ENCODE peak calls at places on chromosomes 4 and X, in six cellular contexts. H is IMR-90, B is mesendoderm, F is mesenchymal stem cell, O is H1, U is trophoblast cell. L is an unnamed sample.

GRCh38 chrX:20378291-20378920 is 111.7 kb upstream of the RPS6KA3 start:
- DNase-seq in U (no peak), H (peak; percentile 31), F (peak; percentile 7), O (no peak), B (no peak), L (no peak)

GRCh38 chr4:56668267-56668666 is 12.8 kb downstream of the HOPX start:
- DNase-seq in F (no peak), O (no peak), H (no peak), U (peak; percentile 70), B (peak; percentile 71), L (no peak)

GRCh38 chrX:93259029-93259428 is 414.3 kb downstream of the NAP1L3 start:
- DNase-seq in B (peak; percentile 1), U (no peak), F (no peak), O (no peak), H (no peak), L (no peak)

GRCh38 chr4:48033825-48034413 is 17.3 kb downstream of the NIPAL1 start:
- DNase-seq in H (peak; percentile 3), F (peak; percentile 10), O (no peak), B (peak; percentile 67), U (peak; percentile 86), L (no peak)

GRCh38 chrX:71177327-71177726 is 32.7 kb downstream of the NLGN3 start:
- DNase-seq in F (peak; percentile 0), H (no peak), B (no peak), U (no peak), O (no peak), L (no peak)

GRCh38 chrX:53678667-53679066 is 7.9 kb downstream of the HUWE1 start:
- DNase-seq in B (peak; percentile 37), F (peak; percentile 26), O (no peak), H (no peak), U (peak; percentile 19), L (no peak)

GRCh38 chr4:12459126-12459525 is 1025.0 kb downstream of the RAB28 start:
- DNase-seq in H (no peak), O (no peak), U (no peak), B (no peak), F (no peak), L (no peak)

GRCh38 chr4:151538963-151539362 is 130.0 kb downstream of the FHIP1A start:
- DNase-seq in U (no peak), F (no peak), B (no peak), H (no peak), O (no peak), L (no peak)

GRCh38 chr4:169066934-169067333 is 56.9 kb upstream of the CBR4 start:
- DNase-seq in F (no peak), U (no peak), H (no peak), O (no peak), B (no peak), L (no peak)

GRCh38 chr4:28686618-28687017 is 1826.0 kb downstream of the STIM2 start:
- DNase-seq in F (peak; percentile 26), B (peak; percentile 80), U (peak; percentile 4), O (peak; percentile 27), H (peak; percentile 38), L (no peak)

GRCh38 chrX:55488559-55489314 is 911 bp downstream of the USP51 start:
- DNase-seq in F (peak; percentile 64), B (peak; percentile 75), U (peak; percentile 49), O (no peak), H (peak; percentile 8), L (peak; percentile 41)

GRCh38 chr4:153242848-153243324 is 38.6 kb downstream of the TRIM2 start:
- DNase-seq in F (no peak), U (no peak), B (no peak), O (no peak), H (no peak), L (no peak)

GRCh38 chrX:26442340-26442739 is 226.4 kb downstream of the MAGEB5 start:
- DNase-seq in B (peak; percentile 40), U (peak; percentile 13), F (no peak), H (peak; percentile 26), O (no peak), L (peak; percentile 0)

GRCh38 chr4:47913328-47913727 is 1.1 kb downstream of the NFXL1 start:
- DNase-seq in H (peak; percentile 34), B (peak; percentile 49), F (peak; percentile 26), O (no peak), U (peak; percentile 91), L (no peak)

GRCh38 chr4:133147365-133147821 is 1.7 kb upstream of the PCDH10 start:
- DNase-seq in H (no peak), U (no peak), B (peak; percentile 55), O (no peak), F (peak; percentile 55), L (no peak)

GRCh38 chrX:63299596-63299995 is 51.5 kb downstream of the SPIN4 start:
- DNase-seq in H (no peak), B (no peak), O (no peak), U (no peak), F (no peak), L (no peak)

GRCh38 chrX:114508836-114509235 is 75.0 kb upstream of the HTR2C start:
- DNase-seq in B (no peak), F (no peak), U (no peak), H (no peak), O (no peak), L (no peak)

GRCh38 chrX:19840899-19841648 is 46.3 kb downstream of the SH3KBP1 start:
- DNase-seq in B (peak; percentile 96), U (peak; percentile 79), H (no peak), O (peak; percentile 13), F (no peak), L (no peak)

GRCh38 chr4:164293181-164293580 is 460.8 kb upstream of the SMIM31 start:
- DNase-seq in H (no peak), U (no peak), F (no peak), B (no peak), O (no peak), L (no peak)

GRCh38 chr4:168487821-168488162 is 7.5 kb upstream of the DDX60L start:
- DNase-seq in B (no peak), H (no peak), U (no peak), F (no peak), O (no peak), L (no peak)

GRCh38 chrX:76796311-76796710 is 368.8 kb downstream of the MAGEE1 start:
- DNase-seq in U (peak; percentile 9), B (peak; percentile 0), H (no peak), F (no peak), O (no peak), L (no peak)

GRCh38 chrX:2640436-2641150 is 50.5 kb upstream of the CD99 start:
- DNase-seq in U (no peak), O (no peak), H (no peak), F (no peak), B (no peak), L (no peak)

GRCh38 chr4:101155368-101155767 is 192.0 kb downstream of the PPP3CA start:
- DNase-seq in U (peak; percentile 90), F (peak; percentile 52), B (peak; percentile 78), O (no peak), H (peak; percentile 75), L (no peak)

GRCh38 chrX:65522739-65523372 is 11.7 kb downstream of the LAS1L start:
- DNase-seq in O (no peak), H (peak; percentile 52), F (peak; percentile 73), U (peak; percentile 9), B (no peak), L (no peak)

GRCh38 chr4:136395212-136395722 is 1137.0 kb downstream of the PCDH18 start:
- DNase-seq in F (no peak), U (no peak), B (no peak), H (no peak), O (no peak), L (no peak)

GRCh38 chr4:79917246-79917645 is 155.8 kb downstream of the ANTXR2 start:
- DNase-seq in U (peak; percentile 55), H (peak; percentile 44), B (peak; percentile 85), O (peak; percentile 47), F (peak; percentile 37), L (peak; percentile 15)

GRCh38 chrX:57817302-57817701 is 93.0 kb downstream of the ZXDA start:
- DNase-seq in F (no peak), B (no peak), O (no peak), H (no peak), U (no peak), L (no peak)

GRCh38 chr4:135325264-135325663 is 1123.7 kb upstream of the PABPC4L start:
- DNase-seq in F (no peak), O (no peak), B (peak; percentile 29), H (no peak), U (no peak), L (no peak)

DNA sequence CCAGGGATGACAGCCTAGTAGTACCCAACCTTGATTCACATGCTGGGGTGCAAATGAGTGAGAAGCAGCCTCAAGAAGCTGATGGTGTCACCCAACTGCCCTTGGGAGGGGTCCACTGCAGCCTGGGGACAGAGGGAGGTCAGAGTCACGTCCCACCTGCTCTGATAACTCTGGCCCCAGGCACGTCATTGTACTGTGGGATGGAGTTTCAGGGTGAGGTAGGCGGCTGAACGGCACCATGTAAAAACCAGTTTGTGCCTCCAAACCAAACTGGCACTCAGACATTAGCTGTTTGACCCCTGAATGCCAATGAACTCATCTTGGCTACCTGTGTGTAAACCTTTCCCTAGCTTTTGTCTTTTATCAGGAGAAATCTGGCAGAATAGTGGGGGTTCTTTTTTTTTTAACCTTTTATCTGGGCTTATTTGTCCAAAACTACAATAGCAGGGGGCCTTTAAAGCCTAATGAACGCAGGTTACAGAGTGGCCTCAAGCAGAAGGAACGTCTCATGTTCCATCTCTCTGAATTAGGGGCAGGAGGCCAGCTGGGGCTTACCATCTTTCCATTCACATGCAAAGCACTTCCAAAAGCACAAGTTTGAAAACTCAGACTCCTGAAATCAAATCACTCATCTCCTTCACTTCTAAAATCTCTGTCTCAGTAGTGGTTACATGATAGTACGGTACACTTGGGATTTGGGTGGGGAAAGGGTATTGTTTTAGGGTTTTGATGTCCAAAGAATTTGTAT is 89.4 kb downstream of the IRF2 start:
- DNase-seq in O (no peak), U (no peak), F (no peak), B (no peak), H (peak; percentile 46), L (no peak)
- H3K4me3 ChIP-seq in O (no peak overlapping the region), U (no peak overlapping the region), F (peak overlapping the region; percentile 66), B (no peak overlapping the region), H (no peak overlapping the region), L (no peak overlapping the region)

GRCh38 chr4:1032861-1033260 is 21.4 kb downstream of the FGFRL1 start:
- DNase-seq in O (no peak), F (no peak), H (no peak), U (no peak), B (no peak), L (no peak)
- H3K4ac ChIP-seq in O (no peak overlapping the region), F (no peak overlapping the region), H (peak overlapping the region; percentile 72), U (no peak overlapping the region), B (no peak overlapping the region), L (peak overlapping the region; percentile 55)

DNA sequence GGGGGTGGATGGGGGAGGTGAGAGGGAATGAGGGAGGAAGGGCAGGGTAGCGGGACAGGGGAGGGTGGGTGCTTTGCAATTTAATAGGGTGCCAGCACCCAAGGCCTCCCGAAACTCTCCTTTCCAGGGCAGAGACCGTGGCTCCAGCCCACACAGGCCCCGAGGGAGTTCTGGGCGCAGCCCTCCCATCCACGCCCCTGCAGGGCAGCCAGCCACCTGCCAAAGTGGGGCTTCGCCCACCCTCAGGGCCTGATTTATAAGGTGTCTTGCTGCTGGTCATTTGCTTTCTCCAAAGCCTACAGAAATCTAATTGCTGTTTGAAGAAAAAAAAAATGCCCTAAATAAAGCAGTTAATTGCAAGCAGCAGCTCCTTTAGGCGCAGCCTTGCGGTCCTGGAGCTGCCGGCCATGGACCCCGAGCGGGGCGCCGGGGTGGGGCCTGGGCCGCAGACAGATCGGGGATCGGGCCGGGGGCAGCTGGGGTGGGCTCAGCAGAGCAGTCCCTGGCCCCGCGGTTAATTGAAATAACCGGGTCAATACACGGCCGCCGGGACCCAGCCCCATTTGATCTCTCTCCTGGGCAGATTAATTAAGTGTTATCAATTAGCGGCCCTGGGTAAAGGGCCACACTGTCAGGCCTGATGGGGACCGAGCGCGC is 106.0 kb upstream of the NKX1-1 start:
- DNase-seq in F (no peak), H (no peak), O (no peak), B (no peak), U (no peak), L (no peak)
- H3K4me3 ChIP-seq in F (no peak overlapping the region), H (no peak overlapping the region), O (no peak overlapping the region), B (no peak overlapping the region), U (no peak overlapping the region), L (no peak overlapping the region)

GRCh38 chr4:86974481-86975050 is 39.8 kb downstream of the AFF1 start:
- DNase-seq in F (no peak), B (no peak), U (peak; percentile 75), O (no peak), H (no peak), L (no peak)
- H3K4ac ChIP-seq in F (no peak overlapping the region), B (no peak overlapping the region), U (no peak overlapping the region), O (no peak overlapping the region), H (no peak overlapping the region), L (no peak overlapping the region)